ENCODE peak calls at places on chromosomes 16 and 17, in seven cellular contexts. G, Q, D, P, R, O and B are unnamed samples.

GRCh38 chr16:69595127-69596036 is 29.6 kb downstream of the NFAT5 start:
- DNase-seq in G (no peak), Q (no peak), D (no peak), P (peak), R (no peak), O (no peak), B (no peak)

GRCh38 chr16:57003439-57004386 is 14.4 kb downstream of the NLRC5 start:
- DNase-seq in G (no peak), Q (no peak), D (no peak), P (no peak), R (no peak), O (no peak), B (no peak)

GRCh38 chr16:30787613-30788378 is 791 bp upstream of the ZNF629 start:
- DNase-seq in G (no peak), Q (no peak), D (no peak), P (no peak), R (no peak), O (no peak), B (no peak)

GRCh38 chr16:25066426-25066746 is 45.2 kb upstream of the LCMT1 start:
- DNase-seq in G (no peak), Q (no peak), D (no peak), P (no peak), R (no peak), O (no peak), B (no peak)

GRCh38 chr17:1384881-1385280 is 15.1 kb downstream of the YWHAE start:
- DNase-seq in G (no peak), Q (no peak), D (no peak), P (no peak), R (no peak), O (no peak), B (no peak)

GRCh38 chr17:47813077-47813476 is 8.5 kb downstream of the OSBPL7 start:
- DNase-seq in G (no peak), Q (no peak), D (no peak), P (no peak), R (no peak), O (no peak), B (no peak)

GRCh38 chr16:396199-396598 is 800 bp upstream of the NME4 start:
- DNase-seq in G (no peak), Q (no peak), D (no peak), P (no peak), R (no peak), O (no peak), B (no peak)

GRCh38 chr17:55672585-55673501 is 49.8 kb downstream of the TMEM100 start:
- DNase-seq in G (no peak), Q (no peak), D (no peak), P (no peak), R (no peak), O (no peak), B (no peak)

GRCh38 chr16:85731179-85731578 is 19.7 kb downstream of the C16orf74 start:
- DNase-seq in G (no peak), Q (no peak), D (no peak), P (no peak), R (no peak), O (no peak), B (no peak)